ENCODE peak calls at places on chromosome 11, in four cellular contexts. E is endothelial cell, C is cardiac fibroblast, H is gastrocnemius medialis. T is an unnamed sample.

GRCh38 chr11:111361082-111361801 is 17.8 kb downstream of the POU2AF1 start:
- DNase-seq in H (no peak), C (no peak), E (no peak), T (no peak)

GRCh38 chr11:8858808-8859207 is 52.2 kb upstream of the AKIP1 start:
- DNase-seq in E (no peak), C (no peak), H (no peak), T (no peak)

GRCh38 chr11:14635559-14635958 is 8.0 kb upstream of the PDE3B start:
- DNase-seq in E (no peak), C (no peak), H (no peak), T (no peak)

GRCh38 chr11:102476812-102477211 is 24.2 kb upstream of the TMEM123 start:
- DNase-seq in E (peak; percentile 11), C (peak; percentile 22), H (no peak), T (no peak)

GRCh38 chr11:63670077-63670737 is 969 bp downstream of the ATL3 start:
- DNase-seq in E (no peak), H (no peak), C (peak; percentile 70), T (no peak)

GRCh38 chr11:67664696-67665536 is 9.5 kb downstream of the ALDH3B2 start:
- DNase-seq in H (no peak), C (no peak), E (no peak), T (no peak)

GRCh38 chr11:132504501-132505041 is 1027.7 kb downstream of the OPCML start:
- DNase-seq in E (no peak), H (no peak), C (no peak), T (no peak)

GRCh38 chr11:65741185-65741584 is 20.6 kb upstream of the RNASEH2C start:
- DNase-seq in H (no peak), C (no peak), E (no peak), T (no peak)

GRCh38 chr11:44755553-44756505 is 29.1 kb downstream of the TSPAN18 start:
- DNase-seq in H (no peak), C (peak; percentile 21), E (no peak), T (no peak)

GRCh38 chr11:113114452-113115027 is 153.3 kb downstream of the NCAM1 start:
- DNase-seq in H (peak; percentile 17), E (peak; percentile 61), C (peak; percentile 22), T (peak; percentile 21)

GRCh38 chr11:9150501-9150900 is 59.1 kb upstream of the SCUBE2 start:
- DNase-seq in E (no peak), C (peak; percentile 96), H (no peak), T (no peak)

GRCh38 chr11:68998390-68998911 is 14.6 kb downstream of the MRGPRF start:
- DNase-seq in E (no peak), C (no peak), H (no peak), T (no peak)

GRCh38 chr11:110736158-110736553 is 23.9 kb upstream of the ARHGAP20 start:
- DNase-seq in H (no peak), E (no peak), C (no peak), T (no peak)

GRCh38 chr11:125314264-125315087 is 149.9 kb downstream of the PKNOX2 start:
- DNase-seq in E (no peak), H (no peak), C (no peak), T (no peak)

GRCh38 chr11:73085189-73085875 is 56.8 kb downstream of the FCHSD2 start:
- DNase-seq in C (peak; percentile 81), H (peak; percentile 41), E (no peak), T (no peak)

GRCh38 chr11:35986958-35987357 is 43.1 kb downstream of the LDLRAD3 start:
- DNase-seq in C (peak; percentile 19), E (no peak), H (no peak), T (no peak)

GRCh38 chr11:47466701-47467250 is 17.8 kb upstream of the RAPSN start:
- DNase-seq in C (peak; percentile 33), H (no peak), E (peak; percentile 26), T (no peak)

GRCh38 chr11:122681070-122681469 is 25.5 kb downstream of the UBASH3B start:
- DNase-seq in H (no peak), E (no peak), C (peak; percentile 40), T (no peak)

GRCh38 chr11:35617687-35618496 is at the start of gene FJX1:
- DNase-seq in C (peak; percentile 95), E (peak; percentile 73), H (peak; percentile 4), T (no peak)

GRCh38 chr11:15969701-15970329 is 386.5 kb downstream of the SOX6 start:
- DNase-seq in H (no peak), E (no peak), C (peak; percentile 95), T (no peak)

GRCh38 chr11:59182457-59183151 is 10.7 kb downstream of the DTX4 start:
- DNase-seq in H (no peak), E (no peak), C (no peak), T (no peak)
- TF ChIP-seq CTCF in H (no peak), E (peak; percentile 41), C (peak; percentile 13), T (no peak)

DNA sequence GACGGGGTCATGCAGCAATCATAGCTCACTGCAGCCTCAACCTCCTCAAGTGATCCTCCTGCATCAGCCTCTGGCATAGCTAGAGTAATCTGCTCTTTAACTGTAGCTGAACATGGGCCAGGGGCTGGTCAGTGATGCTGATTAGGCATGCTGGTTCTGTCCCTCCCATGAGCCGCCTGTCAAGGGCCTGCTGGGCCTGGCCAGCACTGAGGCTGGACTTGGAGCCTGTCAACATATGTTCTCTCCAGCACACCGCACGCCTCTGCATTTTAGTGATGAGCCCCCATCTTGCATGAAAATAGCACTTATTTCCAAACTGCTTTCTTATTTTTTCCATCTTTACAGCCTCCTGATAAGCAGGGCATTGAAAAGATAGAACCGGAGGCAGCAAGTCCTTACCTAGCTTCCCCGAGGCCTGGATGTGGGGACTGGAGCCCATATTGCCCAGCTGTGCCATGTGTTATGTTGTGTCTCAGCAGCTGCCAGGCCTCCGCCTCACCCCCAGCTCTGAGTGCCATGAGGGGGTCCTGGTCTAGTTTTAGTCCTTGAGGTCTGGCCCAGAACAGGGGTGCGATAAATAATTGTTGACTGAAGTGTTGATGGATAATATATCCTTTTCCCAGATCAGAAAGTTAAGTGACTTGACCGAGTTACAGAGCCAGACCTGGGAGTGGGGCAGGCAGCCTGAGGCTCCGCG is 80.0 kb downstream of the CTTN start:
- DNase-seq in E (no peak), H (no peak), C (no peak), T (no peak)
- TF ChIP-seq CTCF in E (no peak), H (no peak), C (no peak), T (no peak)

GRCh38 chr11:46160100-46160499 is 38.8 kb upstream of the PHF21A start:
- DNase-seq in E (no peak), C (no peak), H (no peak), T (no peak)
- TF ChIP-seq CTCF in E (no peak), C (no peak), H (no peak), T (no peak)

GRCh38 chr11:134098566-134099184 is 29.8 kb downstream of the JAM3 start:
- DNase-seq in E (no peak), H (no peak), C (no peak), T (no peak)
- TF ChIP-seq CTCF in E (no peak), H (no peak), C (peak; percentile 13), T (no peak)

GRCh38 chr11:92070026-92070889 is 154.4 kb upstream of the FAT3 start:
- DNase-seq in H (no peak), C (peak; percentile 7), E (no peak), T (no peak)
- TF ChIP-seq CTCF in H (no peak), C (no peak), E (no peak), T (no peak)

GRCh38 chr11:128831781-128832497 is 35.2 kb downstream of the KCNJ1 start:
- DNase-seq in H (no peak), C (no peak), E (no peak), T (no peak)
- TF ChIP-seq CTCF in H (no peak), C (no peak), E (no peak), T (no peak)